ENCODE peak calls at places on chromosomes 13 and 19, in ten cellular contexts. D is tibial nerve, E is BJ, M is dorsolateral prefrontal cortex, N is spleen, K is tibial artery, A is astrocyte, J is lower lobe of right lung, G is hepatocyte, F is Caco-2. B is an unnamed sample. For H3K27me3, the result is how much of the 10 kb centered on the place peaks cover.

GRCh38 chr19:29448046-29448445 is 77.7 kb upstream of the VSTM2B start:
- DNase-seq in N (no peak), F (no peak), E (no peak), G (no peak), D (no peak), M (no peak), J (no peak), A (no peak), K (no peak), B (no peak)

GRCh38 chr19:57231686-57232085 is 863 bp downstream of the AURKC start:
- DNase-seq in G (no peak), K (no peak), E (no peak), M (no peak), N (no peak), D (no peak), A (no peak), J (no peak), F (no peak), B (no peak)

GRCh38 chr19:3670796-3671679 is 29.2 kb downstream of the PIP5K1C start:
- DNase-seq in A (peak), K (peak), D (peak), G (peak), F (no peak), J (peak), N (no peak), M (no peak), E (peak), B (no peak)

GRCh38 chr19:5356918-5357317 is 16.3 kb upstream of the PTPRS start:
- DNase-seq in J (no peak), D (no peak), F (no peak), A (no peak), M (no peak), K (no peak), E (no peak), G (no peak), N (peak), B (no peak)

GRCh38 chr13:25922373-25922772 is 129.4 kb downstream of the SHISA2 start:
- DNase-seq in A (no peak), K (no peak), M (no peak), D (no peak), J (no peak), N (no peak), F (no peak), G (no peak), E (no peak), B (no peak)

GRCh38 chr13:80802946-80803345 is 462.0 kb upstream of the SPRY2 start:
- DNase-seq in E (no peak), G (no peak), M (no peak), N (no peak), F (no peak), A (no peak), K (no peak), J (no peak), D (no peak), B (no peak)

GRCh38 chr19:54017266-54017665 is 25.8 kb downstream of the CACNG6 start:
- DNase-seq in E (no peak), F (no peak), N (no peak), K (no peak), J (no peak), M (no peak), A (peak), D (no peak), G (no peak), B (peak)

GRCh38 chr13:39685652-39686051 is 30.2 kb downstream of the COG6 start:
- DNase-seq in N (no peak), M (no peak), E (no peak), G (no peak), D (no peak), K (no peak), A (no peak), J (no peak), F (no peak), B (no peak)

GRCh38 chr19:30742539-30742938 is 370.4 kb downstream of the ZNF536 start:
- DNase-seq in G (no peak), N (no peak), J (no peak), A (no peak), F (no peak), K (no peak), M (no peak), E (no peak), D (no peak), B (no peak)

GRCh38 chr13:101307181-101307701 is 109.1 kb downstream of the NALCN start:
- DNase-seq in M (no peak), D (no peak), N (no peak), A (peak), G (peak), J (no peak), F (no peak), E (peak), K (no peak), B (no peak)

GRCh38 chr13:98909016-98909415 is 68.8 kb downstream of the DOCK9 start:
- DNase-seq in E (no peak), A (no peak), J (no peak), D (no peak), K (no peak), N (no peak), F (no peak), G (no peak), M (no peak), B (peak)

DNA sequence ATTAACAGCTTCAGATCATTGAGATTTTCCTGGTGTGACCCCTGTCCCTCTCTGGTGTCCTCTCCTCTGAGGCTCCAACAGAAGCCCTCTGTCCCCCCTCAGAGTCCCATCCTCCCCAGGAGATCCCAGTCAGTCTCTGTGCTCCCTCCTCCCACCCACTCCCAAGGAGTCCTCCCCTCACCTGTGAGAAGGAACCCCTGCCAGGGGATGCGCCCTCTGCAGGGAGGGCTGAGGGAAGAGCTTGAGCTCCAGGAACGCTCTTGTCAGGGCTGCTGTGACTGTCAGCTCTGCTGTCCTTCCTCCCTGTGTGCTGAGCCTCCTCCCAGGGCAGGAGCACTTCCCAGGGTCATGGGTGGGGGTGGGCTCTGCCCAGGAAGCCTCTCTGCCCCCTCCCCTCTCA is 33.2 kb downstream of the CEACAM8 start:
- DNase-seq in G (no peak), E (no peak), N (no peak), K (no peak), J (no peak), A (no peak), F (no peak), M (no peak), D (no peak), B (no peak)
- TF ChIP-seq CTCF in G (no peak), E (no peak), N (no peak), K (no peak), J (no peak), A (no peak), F (no peak), M (no peak), D (no peak), B (no peak)

DNA sequence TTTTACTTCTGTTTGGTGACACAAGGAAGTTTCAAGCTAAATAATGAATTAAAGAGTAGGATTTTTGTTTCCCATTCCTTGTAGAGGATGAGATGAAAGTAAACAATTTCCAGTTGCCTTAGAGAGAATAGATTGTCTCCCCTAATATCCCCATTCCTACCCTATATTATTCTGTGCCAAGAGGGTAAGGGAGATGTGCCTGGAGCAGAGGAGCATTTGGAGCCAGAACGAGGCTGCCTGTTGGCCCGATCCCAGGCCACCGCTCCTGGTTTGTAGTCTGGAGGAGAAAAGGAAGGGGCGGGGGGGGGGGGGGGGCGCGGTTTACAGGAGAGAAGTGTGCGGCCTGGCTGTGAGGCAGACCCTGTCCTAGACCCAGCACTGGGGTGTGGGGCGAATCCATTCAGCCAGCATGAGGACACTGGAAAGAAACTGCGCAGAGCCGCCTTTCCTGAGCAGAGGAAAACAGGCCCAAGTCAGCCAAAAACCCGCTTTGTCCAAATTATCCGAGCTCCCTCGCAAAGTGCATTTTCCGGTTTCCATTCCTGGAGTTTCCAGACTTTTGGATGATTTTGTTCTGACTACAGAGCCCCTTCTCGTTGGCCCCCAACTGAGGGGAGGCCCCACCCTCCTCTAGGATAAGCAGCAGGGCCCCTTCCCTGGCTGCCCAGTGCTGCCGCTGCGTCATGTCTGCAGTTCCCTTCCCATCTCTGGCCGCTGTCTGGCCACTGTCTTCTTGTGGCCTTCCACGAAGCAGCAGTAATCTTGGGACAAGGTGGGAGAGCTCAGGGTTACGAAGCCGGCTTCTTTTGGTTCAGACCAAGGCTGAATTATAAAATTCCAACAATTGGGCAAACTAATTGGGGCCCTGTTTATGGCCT is 23.0 kb downstream of the NFIX start:
- DNase-seq in G (no peak), M (no peak), K (no peak), E (no peak), J (no peak), N (no peak), F (no peak), D (no peak), A (peak), B (no peak)
- H3K4me3 ChIP-seq in G (no peak), M (peak), K (peak), E (no peak), J (peak), N (no peak), F (no peak), D (no peak), A (peak), B (no peak)

GRCh38 chr13:110279684-110280083 is 27.3 kb downstream of the COL4A1 start:
- DNase-seq in A (no peak), N (no peak), F (no peak), K (no peak), J (no peak), E (no peak), D (no peak), G (no peak), M (no peak), B (no peak)

GRCh38 chr13:110282316-110282841 is 24.6 kb downstream of the COL4A1 start:
- DNase-seq in D (no peak), K (no peak), G (no peak), A (no peak), J (no peak), E (no peak), M (no peak), F (no peak), N (no peak), B (no peak)

GRCh38 chr13:110281736-110282135 is 25.2 kb downstream of the COL4A1 start:
- DNase-seq in M (no peak), J (no peak), G (no peak), N (no peak), E (no peak), D (no peak), K (no peak), A (no peak), F (no peak), B (no peak)

GRCh38 chr13:110280231-110280813 is 26.6 kb downstream of the COL4A1 start:
- DNase-seq in G (no peak), E (no peak), D (no peak), K (no peak), N (no peak), A (no peak), M (no peak), F (no peak), J (no peak), B (no peak)

GRCh38 chr13:110280996-110281688 is 25.8 kb downstream of the COL4A1 start:
- DNase-seq in D (peak), G (no peak), K (peak), A (no peak), M (no peak), N (no peak), F (no peak), J (no peak), E (no peak), B (no peak)
- H3K27me3 ChIP-seq in D (under half), G (under half), K (under half), A (under half), M (under half), N (under half), F (under half), J (under half), E (under half), B (under half)

GRCh38 chr19:55175117-55175867 is 4.8 kb downstream of the SYT5 start:
- DNase-seq in D (no peak), F (no peak), G (no peak), A (no peak), E (no peak), N (no peak), M (no peak), K (no peak), J (no peak), B (no peak)

GRCh38 chr19:55172741-55173140 is 6.3 kb upstream of the DNAAF3 start:
- DNase-seq in M (no peak), F (no peak), N (no peak), J (no peak), E (no peak), G (no peak), A (peak), K (no peak), D (no peak), B (peak)

GRCh38 chr19:55173186-55173716 is 6.8 kb upstream of the DNAAF3 start:
- DNase-seq in D (no peak), J (no peak), K (no peak), N (no peak), G (no peak), M (no peak), A (no peak), F (no peak), E (no peak), B (no peak)

GRCh38 chr19:55174425-55175116 is 5.5 kb downstream of the SYT5 start:
- DNase-seq in D (no peak), E (no peak), M (no peak), N (no peak), F (no peak), G (no peak), K (no peak), A (no peak), J (no peak), B (no peak)

GRCh38 chr19:55173717-55174409 is 6.2 kb downstream of the SYT5 start:
- DNase-seq in K (peak), N (peak), D (no peak), F (peak), J (no peak), M (no peak), E (peak), G (peak), A (no peak), B (peak)
- TF ChIP-seq CTCF in K (no peak), N (no peak), D (no peak), F (no peak), J (no peak), M (no peak), E (peak), G (no peak), A (no peak), B (no peak)

DNA sequence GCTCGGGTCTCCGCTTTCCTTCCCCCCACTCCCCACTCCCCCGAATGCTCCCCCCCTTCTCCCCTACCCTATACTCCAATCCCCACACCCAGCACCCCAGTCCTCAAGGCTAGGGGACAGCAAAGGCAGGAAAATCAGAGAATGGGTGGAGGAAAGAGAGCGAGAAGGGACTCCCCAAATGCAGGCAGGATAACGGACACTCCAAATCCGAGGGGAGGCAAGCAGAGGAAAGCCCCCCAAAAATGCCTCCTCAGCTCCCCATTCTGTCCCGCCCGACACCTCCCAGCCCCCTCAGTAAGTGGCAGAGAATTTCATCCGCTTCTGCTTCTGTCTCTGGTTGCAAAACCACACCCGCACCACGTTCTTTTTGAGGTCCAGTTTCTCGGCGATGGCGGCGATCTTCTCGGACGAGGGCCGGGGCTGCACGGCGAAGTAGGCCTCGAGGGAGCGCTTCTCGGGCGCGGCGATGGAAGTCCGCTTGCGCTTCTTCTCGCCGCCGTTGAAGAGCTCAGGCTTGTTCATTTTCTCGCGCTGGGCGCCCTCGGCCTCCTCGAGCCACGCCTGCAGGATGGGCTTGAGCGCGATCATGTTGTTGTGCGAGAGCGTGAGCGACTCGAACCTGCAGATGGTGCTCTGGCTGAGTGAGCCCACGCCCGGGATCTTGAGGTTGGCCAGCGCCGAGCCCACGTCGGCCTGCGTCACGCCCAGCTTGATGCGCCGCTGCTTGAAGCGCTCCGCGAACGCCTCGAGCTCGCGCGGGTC is 2.0 kb downstream of the POU4F1 start:
- DNase-seq in F (no peak), E (no peak), A (no peak), K (no peak), D (no peak), G (peak), N (peak), M (no peak), J (no peak), B (no peak)
- H3K4me3 ChIP-seq in F (no peak), E (no peak), A (no peak), K (peak), D (peak), G (no peak), N (peak), M (peak), J (peak), B (no peak)

GRCh38 chr13:60838581-60838980 is 441.6 kb downstream of the TDRD3 start:
- DNase-seq in D (no peak), J (no peak), F (no peak), E (no peak), N (no peak), K (no peak), M (no peak), G (no peak), A (peak), B (peak)
- H3K27me3 ChIP-seq in D (under half), J (under half), F (under half), E (under half), N (under half), K (under half), M (under half), G (under half), A (under half), B (under half)

DNA sequence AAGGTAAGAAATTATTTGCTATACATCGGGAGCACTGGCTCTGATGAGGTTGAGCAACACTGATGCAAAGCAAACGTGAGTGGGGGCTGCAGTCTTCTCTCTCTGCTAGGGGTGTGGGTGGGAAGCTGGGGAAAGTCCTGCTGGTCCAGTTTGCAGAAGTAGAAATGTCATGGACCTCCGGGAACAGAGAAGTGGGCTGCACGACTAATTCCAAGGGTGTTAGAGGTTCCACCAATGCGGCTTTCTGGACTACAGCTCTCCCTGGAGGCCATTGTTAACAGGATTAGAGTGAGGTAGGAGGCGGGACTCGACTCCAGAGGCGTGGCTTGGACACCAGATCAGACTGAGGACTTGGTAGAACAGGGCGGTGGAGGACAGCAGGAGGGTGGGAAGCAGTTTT is 5.7 kb upstream of the FBXO27 start:
- DNase-seq in N (no peak), J (no peak), K (no peak), D (no peak), G (peak), A (no peak), M (peak), E (no peak), F (peak), B (peak)
- TF ChIP-seq CTCF in N (no peak), J (no peak), K (no peak), D (no peak), G (peak), A (no peak), M (no peak), E (peak), F (no peak), B (peak)

GRCh38 chr19:13094771-13095392 is 7.8 kb downstream of the LYL1 start:
- DNase-seq in M (no peak), G (no peak), N (peak), F (no peak), E (no peak), J (no peak), D (no peak), K (no peak), A (no peak), B (no peak)

GRCh38 chr19:13096968-13097330 is 5.7 kb downstream of the LYL1 start:
- DNase-seq in J (no peak), E (no peak), A (no peak), N (no peak), M (no peak), F (no peak), K (no peak), D (no peak), G (no peak), B (no peak)

GRCh38 chr19:13094285-13094595 is 8.4 kb downstream of the LYL1 start:
- DNase-seq in G (no peak), M (no peak), K (no peak), E (no peak), J (no peak), N (peak), F (no peak), A (no peak), D (no peak), B (no peak)

GRCh38 chr19:13095934-13096890 is 6.4 kb downstream of the LYL1 start:
- DNase-seq in F (peak), J (no peak), M (no peak), G (peak), K (no peak), A (no peak), N (peak), D (no peak), E (no peak), B (no peak)

GRCh38 chr19:13095393-13095784 is 7.3 kb downstream of the LYL1 start:
- DNase-seq in N (peak), G (no peak), M (no peak), J (no peak), A (no peak), D (no peak), K (no peak), E (no peak), F (no peak), B (no peak)
- H3K4me3 ChIP-seq in N (peak), G (no peak), M (peak), J (peak), A (no peak), D (no peak), K (peak), E (no peak), F (no peak), B (no peak)

DNA sequence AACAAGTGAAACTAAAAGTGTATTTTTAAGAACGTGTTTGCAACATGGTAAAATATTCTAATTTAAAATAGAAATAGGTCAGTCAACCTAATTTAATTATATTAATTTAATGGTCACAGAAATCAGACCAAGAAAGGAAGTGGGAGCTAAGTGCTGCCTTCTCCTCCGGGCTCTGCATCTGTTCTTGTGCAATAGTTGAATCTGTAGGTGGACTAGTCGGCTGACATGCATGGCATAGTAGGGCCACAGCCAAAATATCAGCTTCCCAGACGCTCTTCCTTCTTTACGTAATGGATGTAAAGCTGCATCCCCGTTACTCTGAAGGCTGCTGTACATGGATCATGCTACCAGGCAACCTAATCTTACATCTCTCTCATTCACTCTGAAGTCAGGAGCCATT is 47.3 kb downstream of the COL4A1 start:
- DNase-seq in G (no peak), N (no peak), D (no peak), K (no peak), A (no peak), M (no peak), E (no peak), F (no peak), J (no peak), B (peak)
- H3K27me3 ChIP-seq in G (under half), N (under half), D (under half), K (under half), A (under half), M (under half), E (under half), F (under half), J (under half), B (under half)

B was measured in bronchial epithelial cell.